ENCODE peak calls at places on chromosomes 12 and 14, in nine cellular contexts. T is cardiac muscle cell; M is brain microvascular endothelial cell; Y is CD8-positive, alpha-beta memory T cell; O is mesendoderm; H is GM23248; N is naive thymus-derived CD4-positive, alpha-beta T cell; V is thoracic aorta; U is fibroblast of lung. I is an unnamed sample.

GRCh38 chr12:121801601-121802484 is 2.0 kb upstream of the SETD1B start:
- DNase-seq in T (peak), M (no peak), Y (peak), O (peak), H (peak), N (peak), V (no peak), U (peak), I (no peak)

GRCh38 chr14:69413483-69413882 is 15.0 kb downstream of the SLC39A9 start:
- DNase-seq in T (no peak), M (no peak), Y (no peak), O (no peak), H (no peak), N (no peak), V (no peak), U (no peak), I (no peak)

GRCh38 chr14:20630340-20631022 is 11.0 kb downstream of the OR6S1 start:
- DNase-seq in T (peak), M (peak), Y (no peak), O (peak), H (peak), N (peak), V (no peak), U (peak), I (no peak)

GRCh38 chr14:55131782-55132181 is 2.7 kb downstream of the LGALS3 start:
- DNase-seq in T (peak), M (no peak), Y (no peak), O (no peak), H (peak), N (no peak), V (no peak), U (no peak), I (no peak)

GRCh38 chr14:59038746-59039145 is 149.7 kb upstream of the DAAM1 start:
- DNase-seq in T (no peak), M (no peak), Y (no peak), O (no peak), H (no peak), N (no peak), V (no peak), U (no peak), I (no peak)

GRCh38 chr14:104436741-104437701 is 142.5 kb upstream of the C14orf180 start:
- DNase-seq in T (no peak), M (no peak), Y (no peak), O (no peak), H (no peak), N (no peak), V (no peak), U (no peak), I (no peak)

GRCh38 chr12:104411826-104412626 is 44.7 kb upstream of the CHST11 start:
- DNase-seq in T (peak), M (peak), Y (no peak), O (peak), H (peak), N (no peak), V (no peak), U (peak), I (no peak)

GRCh38 chr12:47938093-47938492 is 25.3 kb upstream of the TMEM106C start:
- DNase-seq in T (peak), M (peak), Y (no peak), O (no peak), H (peak), N (no peak), V (no peak), U (peak), I (no peak)

GRCh38 chr12:16437281-16437816 is 89.9 kb downstream of the MGST1 start:
- DNase-seq in T (no peak), M (no peak), Y (no peak), O (no peak), H (no peak), N (no peak), V (no peak), U (no peak), I (no peak)

GRCh38 chr12:94180558-94181296 is 32.4 kb downstream of the PLXNC1 start:
- DNase-seq in T (no peak), M (no peak), Y (no peak), O (no peak), H (no peak), N (no peak), V (no peak), U (peak), I (no peak)

GRCh38 chr12:78829690-78830089 is 34.9 kb upstream of the SYT1 start:
- DNase-seq in T (no peak), M (no peak), Y (no peak), O (no peak), H (no peak), N (no peak), V (no peak), U (no peak), I (no peak)

GRCh38 chr14:36556811-36557433 is 25.5 kb downstream of the NKX2-8 start:
- DNase-seq in T (peak), M (no peak), Y (no peak), O (peak), H (peak), N (no peak), V (no peak), U (peak), I (no peak)

GRCh38 chr14:63897706-63898105 is 44.9 kb downstream of the SYNE2 start:
- DNase-seq in T (peak), M (no peak), Y (no peak), O (no peak), H (peak), N (no peak), V (no peak), U (peak), I (no peak)
- H3K27ac ChIP-seq in T (no peak), M (peak), Y (no peak), O (no peak), H (no peak), N (no peak), V (peak), U (no peak), I (peak)

DNA sequence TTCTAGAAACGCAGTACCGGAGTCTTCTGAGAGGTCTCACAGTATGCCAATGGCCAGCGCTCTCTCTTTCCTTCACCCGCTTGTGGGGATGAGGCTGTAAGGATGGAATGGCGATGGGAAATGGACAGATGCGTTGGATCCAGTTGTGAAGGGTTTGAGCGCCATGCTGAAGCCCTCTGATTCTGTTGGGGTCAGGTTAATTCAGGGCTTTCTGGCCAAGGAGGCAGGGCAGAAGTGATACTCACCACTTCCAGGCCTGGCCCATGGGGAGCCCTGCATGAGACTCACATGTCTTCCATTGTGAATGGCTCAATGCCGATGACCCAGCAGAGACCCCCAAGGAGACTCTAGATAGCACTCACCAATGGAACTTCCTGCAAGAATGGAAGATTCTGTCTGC is 114.3 kb downstream of the BCL11B start:
- DNase-seq in T (no peak), M (no peak), Y (no peak), O (no peak), H (no peak), N (no peak), V (no peak), U (no peak), I (no peak)
- H3K27ac ChIP-seq in T (no peak), M (no peak), Y (no peak), O (no peak), H (no peak), N (no peak), V (no peak), U (no peak), I (no peak)

DNA sequence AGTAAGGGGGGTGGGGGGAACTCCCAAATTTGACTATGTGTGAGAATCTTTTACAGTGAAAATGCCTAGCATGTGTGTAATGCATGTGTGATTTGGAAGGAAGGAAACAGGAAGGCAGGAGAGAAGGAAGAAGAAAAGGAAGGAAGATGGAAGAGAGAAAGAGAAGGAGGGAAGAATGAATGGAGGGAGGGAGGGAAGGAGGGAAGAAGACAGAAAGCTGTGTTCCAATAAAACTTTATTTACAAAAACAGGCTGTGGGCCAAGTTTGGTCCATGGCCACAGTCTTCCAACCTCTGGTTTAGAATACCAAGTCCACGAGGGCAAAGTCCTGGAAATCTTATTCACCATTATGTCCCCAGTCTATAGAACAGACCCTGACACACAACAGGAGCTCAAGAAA is 278.9 kb downstream of the KSR2 start:
- DNase-seq in T (no peak), M (no peak), Y (no peak), O (no peak), H (no peak), N (no peak), V (no peak), U (no peak), I (no peak)
- H3K27ac ChIP-seq in T (no peak), M (no peak), Y (no peak), O (no peak), H (no peak), N (no peak), V (no peak), U (no peak), I (no peak)

GRCh38 chr12:124523071-124523470 is 44.3 kb downstream of the NCOR2 start:
- DNase-seq in T (no peak), M (no peak), Y (no peak), O (no peak), H (peak), N (no peak), V (no peak), U (no peak), I (peak)

GRCh38 chr12:124525455-124525854 is 42.0 kb downstream of the NCOR2 start:
- DNase-seq in T (no peak), M (no peak), Y (no peak), O (no peak), H (peak), N (no peak), V (no peak), U (no peak), I (peak)

GRCh38 chr12:124527861-124528561 is 39.4 kb downstream of the NCOR2 start:
- DNase-seq in T (no peak), M (no peak), Y (no peak), O (no peak), H (peak), N (no peak), V (no peak), U (peak), I (no peak)

GRCh38 chr12:124524231-124524925 is 43.0 kb downstream of the NCOR2 start:
- DNase-seq in T (peak), M (peak), Y (no peak), O (no peak), H (peak), N (no peak), V (no peak), U (peak), I (no peak)

DNA sequence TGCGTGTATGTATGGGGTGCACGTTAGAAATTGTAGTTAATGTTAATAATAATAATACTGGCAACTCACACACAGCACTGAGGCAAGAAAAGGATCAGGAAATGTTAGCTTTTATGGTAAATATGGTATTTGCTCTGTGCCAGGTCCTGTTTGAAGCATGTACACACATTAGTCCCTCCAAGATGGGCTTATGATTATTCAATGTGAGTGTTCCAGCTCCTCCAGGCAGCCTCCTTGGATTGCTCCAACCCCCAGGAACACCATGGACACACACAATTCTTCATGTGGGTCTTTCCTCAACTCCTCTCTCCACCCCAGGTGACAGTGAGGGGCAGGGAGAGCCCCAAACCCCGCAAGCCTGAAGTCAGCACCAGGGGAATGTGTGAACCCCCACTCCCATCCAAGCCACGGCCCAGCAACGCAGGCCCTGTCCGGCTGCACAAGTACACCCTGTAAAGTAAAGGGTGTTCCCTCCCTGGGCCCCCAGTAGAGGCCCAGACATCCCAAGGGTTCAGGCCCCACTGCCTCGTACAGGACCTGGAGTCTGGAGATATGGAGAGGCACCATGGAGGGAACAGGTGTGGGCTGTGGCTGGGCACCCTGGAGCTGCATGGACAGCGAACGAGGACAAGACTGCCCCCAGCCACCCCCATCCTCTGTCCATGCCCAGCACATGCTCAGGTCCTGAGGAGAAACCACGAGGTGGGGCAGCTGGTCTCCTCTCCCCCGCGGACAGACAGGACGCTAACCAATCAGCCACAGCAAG is 41.3 kb downstream of the NCOR2 start:
- DNase-seq in T (no peak), M (no peak), Y (no peak), O (no peak), H (no peak), N (no peak), V (no peak), U (no peak), I (no peak)
- H3K27ac ChIP-seq in T (no peak), M (no peak), Y (no peak), O (no peak), H (no peak), N (no peak), V (no peak), U (no peak), I (peak)

GRCh38 chr12:27552235-27552634 is 28.2 kb downstream of the PPFIBP1 start:
- DNase-seq in T (no peak), M (no peak), Y (no peak), O (no peak), H (no peak), N (no peak), V (no peak), U (no peak), I (no peak)
- H3K27ac ChIP-seq in T (no peak), M (no peak), Y (no peak), O (no peak), H (peak), N (no peak), V (peak), U (no peak), I (peak)

DNA sequence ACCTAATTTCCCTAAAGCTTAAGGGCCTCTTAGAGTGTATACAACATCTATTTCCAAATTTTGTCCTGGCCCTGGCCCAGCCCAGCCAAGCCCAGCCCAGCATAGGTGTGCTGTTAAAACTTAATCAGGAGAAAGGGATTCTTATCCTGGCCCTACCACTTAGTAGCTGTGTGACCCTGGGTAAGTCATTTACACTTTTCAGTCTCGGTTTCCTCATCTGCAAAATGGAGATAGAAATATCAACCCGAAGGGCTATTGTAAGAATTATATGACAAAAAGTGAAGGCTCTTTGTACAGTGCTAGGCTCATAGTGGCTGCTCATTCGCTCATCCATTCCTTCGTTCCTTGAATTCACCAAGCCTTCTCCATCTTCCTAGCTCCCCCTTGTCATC is 442 bp downstream of the ERG28 start:
- DNase-seq in T (no peak), M (no peak), Y (no peak), O (no peak), H (peak), N (no peak), V (no peak), U (no peak), I (no peak)
- H3K27ac ChIP-seq in T (peak), M (no peak), Y (peak), O (no peak), H (no peak), N (peak), V (peak), U (no peak), I (peak)

GRCh38 chr14:77022219-77022852 is 6.2 kb downstream of the IRF2BPL start:
- DNase-seq in T (no peak), M (no peak), Y (no peak), O (no peak), H (no peak), N (no peak), V (no peak), U (no peak), I (no peak)
- H3K27ac ChIP-seq in T (peak), M (no peak), Y (no peak), O (no peak), H (peak), N (no peak), V (no peak), U (no peak), I (peak)

GRCh38 chr14:56206576-56206975 is 88.4 kb downstream of the PELI2 start:
- DNase-seq in T (no peak), M (no peak), Y (no peak), O (no peak), H (no peak), N (no peak), V (no peak), U (no peak), I (no peak)
- H3K27ac ChIP-seq in T (no peak), M (no peak), Y (no peak), O (no peak), H (no peak), N (no peak), V (no peak), U (no peak), I (no peak)

DNA sequence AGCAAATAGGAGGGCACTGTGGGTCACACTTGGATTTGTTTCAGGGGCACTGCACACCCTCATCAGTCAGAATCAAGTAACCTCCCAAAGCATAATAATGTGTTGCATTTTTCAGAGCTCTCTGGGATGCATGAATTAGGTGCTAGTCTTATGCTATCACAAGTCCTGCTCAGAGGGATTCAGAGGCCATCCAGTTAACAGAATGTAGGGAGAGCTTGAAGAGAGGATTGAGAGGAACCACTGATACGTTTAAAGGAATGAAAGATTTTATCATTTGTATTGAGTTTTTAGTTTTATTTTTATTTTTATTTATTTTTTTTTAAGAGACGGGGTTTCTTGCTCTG is 44.6 kb downstream of the ANO6 start:
- DNase-seq in T (no peak), M (no peak), Y (no peak), O (no peak), H (no peak), N (no peak), V (no peak), U (no peak), I (no peak)
- H3K27ac ChIP-seq in T (peak), M (peak), Y (no peak), O (no peak), H (peak), N (no peak), V (no peak), U (no peak), I (no peak)